ENCODE peak calls at places on chromosomes 6 and 20, in four cellular contexts. D, G, L and I are unnamed samples.

GRCh38 chr6:42321976-42322375 is 104.3 kb upstream of the MRPS10 start:
- DNase-seq in D (no peak), G (no peak), L (no peak), I (no peak)

GRCh38 chr20:51402201-51402600 is 140.3 kb downstream of the NFATC2 start:
- DNase-seq in D (no peak), G (no peak), L (no peak), I (no peak)

GRCh38 chr6:167116109-167116837 is 6.6 kb upstream of the CCR6 start:
- DNase-seq in D (no peak), G (peak), L (no peak), I (no peak)

GRCh38 chr20:63958471-63958870 is 2.3 kb upstream of the UCKL1 start:
- DNase-seq in D (no peak), G (no peak), L (no peak), I (no peak)

GRCh38 chr6:87483929-87484328 is 11.2 kb downstream of the SLC35A1 start:
- DNase-seq in D (no peak), G (peak), L (peak), I (peak)

GRCh38 chr6:117317261-117317660 is 51.9 kb downstream of the VGLL2 start:
- DNase-seq in D (no peak), G (no peak), L (no peak), I (no peak)

GRCh38 chr6:4381379-4381778 is 246.0 kb upstream of the ECI2 start:
- DNase-seq in D (peak), G (no peak), L (no peak), I (no peak)

GRCh38 chr20:51439160-51439689 is 103.3 kb downstream of the NFATC2 start:
- DNase-seq in D (no peak), G (no peak), L (no peak), I (no peak)

GRCh38 chr6:56724455-56724854 is 81.8 kb upstream of the DST start:
- DNase-seq in D (no peak), G (no peak), L (no peak), I (no peak)

DNA sequence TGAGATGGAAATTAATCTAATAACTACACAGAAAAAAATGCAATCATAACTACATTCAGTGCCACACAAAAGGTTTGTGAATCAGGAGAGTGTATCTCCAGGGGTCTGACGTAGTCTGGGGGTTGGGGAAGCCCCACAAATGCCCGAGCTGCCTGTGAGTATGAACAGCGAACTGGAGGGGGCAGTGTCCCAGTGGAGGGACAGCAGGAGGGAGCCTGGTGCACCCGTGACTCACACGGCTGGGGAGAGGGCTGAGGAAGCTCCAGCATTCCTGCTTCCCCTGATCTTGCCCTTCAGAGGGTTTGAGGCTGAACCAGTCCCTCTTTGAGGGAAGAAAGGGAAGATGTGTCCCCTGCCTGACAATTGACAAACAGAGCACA is 78.9 kb downstream of the CDH26 start:
- DNase-seq in D (no peak), G (no peak), L (no peak), I (no peak)
- TF ChIP-seq CTCF in D (no peak), G (no peak), L (no peak), I (no peak)

GRCh38 chr20:32995802-32996201 is 8.4 kb downstream of the SUN5 start:
- DNase-seq in D (no peak), G (no peak), L (no peak), I (no peak)
- TF ChIP-seq CTCF in D (no peak), G (no peak), L (peak), I (peak)

GRCh38 chr6:49852975-49853374 is 13.4 kb downstream of the CRISP1 start:
- DNase-seq in D (no peak), G (no peak), L (no peak), I (no peak)

GRCh38 chr6:49847014-49847413 is 19.3 kb downstream of the CRISP1 start:
- DNase-seq in D (no peak), G (no peak), L (no peak), I (no peak)

DNA sequence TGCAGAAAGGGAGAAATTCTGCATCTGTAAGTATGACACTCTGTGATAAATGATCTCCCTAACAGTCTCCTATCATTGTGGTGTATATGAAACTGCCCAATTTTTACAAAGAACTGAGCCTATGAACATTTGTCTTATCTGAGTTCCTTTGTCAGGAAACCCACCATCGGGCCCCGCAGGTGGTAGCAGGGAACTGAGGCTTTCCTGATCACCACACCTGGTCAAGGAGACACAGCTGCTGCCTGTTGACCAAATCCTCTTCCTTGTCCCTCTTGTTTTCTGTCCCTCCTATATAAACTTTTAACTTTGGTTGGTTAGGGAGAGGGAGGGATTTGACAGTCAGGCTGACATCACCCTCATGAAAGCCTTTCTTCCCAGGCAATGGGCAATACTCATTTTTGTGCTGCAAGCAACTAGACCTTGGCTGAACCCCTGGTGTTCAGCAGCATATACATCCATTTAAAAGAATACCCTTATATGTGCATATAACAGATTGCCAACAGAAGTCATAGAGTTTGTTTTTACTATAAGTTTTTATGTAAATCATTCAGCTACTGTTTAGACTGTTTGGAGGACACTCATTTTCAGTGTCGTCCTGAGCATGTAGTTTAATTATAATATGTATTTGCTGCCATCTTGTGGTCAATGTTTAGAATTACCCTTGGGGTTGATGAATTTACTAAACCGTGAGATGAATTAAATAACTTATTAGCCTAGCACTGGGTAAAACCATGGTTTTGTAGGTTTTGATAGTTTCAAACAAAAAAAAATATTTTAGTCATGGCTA is 17.0 kb downstream of the CRISP1 start:
- DNase-seq in D (no peak), G (peak), L (no peak), I (peak)
- TF ChIP-seq CTCF in D (peak), G (peak), L (peak), I (peak)

GRCh38 chr6:26659042-26659359 is 545 bp downstream of the ZNF322 start:
- DNase-seq in D (no peak), G (no peak), L (no peak), I (no peak)

GRCh38 chr6:26657268-26657667 is 2.3 kb downstream of the ZNF322 start:
- DNase-seq in D (no peak), G (no peak), L (no peak), I (no peak)

DNA sequence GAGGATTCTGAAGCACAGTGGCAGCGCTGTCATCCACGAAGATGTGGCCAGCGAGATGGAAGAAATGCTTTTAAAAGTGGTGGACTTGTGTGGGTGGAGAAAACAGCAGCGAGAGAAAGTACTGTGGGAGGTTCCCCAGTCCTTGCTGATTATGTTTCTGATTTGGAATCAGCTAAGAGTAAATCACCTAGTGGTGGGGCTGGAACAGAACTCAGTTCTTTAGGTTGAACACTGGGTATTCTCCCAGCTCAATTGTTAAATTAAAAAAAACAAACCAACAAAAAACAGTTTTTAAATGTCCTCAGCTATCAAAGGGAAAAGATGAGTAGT is 515 bp upstream of the ZNF322 start:
- DNase-seq in D (no peak), G (no peak), L (no peak), I (no peak)
- TF ChIP-seq CTCF in D (no peak), G (peak), L (peak), I (no peak)

GRCh38 chr6:83378621-83379388 is 52.0 kb downstream of the ME1 start:
- DNase-seq in D (no peak), G (no peak), L (no peak), I (no peak)
- TF ChIP-seq CTCF in D (no peak), G (no peak), L (no peak), I (no peak)

DNA sequence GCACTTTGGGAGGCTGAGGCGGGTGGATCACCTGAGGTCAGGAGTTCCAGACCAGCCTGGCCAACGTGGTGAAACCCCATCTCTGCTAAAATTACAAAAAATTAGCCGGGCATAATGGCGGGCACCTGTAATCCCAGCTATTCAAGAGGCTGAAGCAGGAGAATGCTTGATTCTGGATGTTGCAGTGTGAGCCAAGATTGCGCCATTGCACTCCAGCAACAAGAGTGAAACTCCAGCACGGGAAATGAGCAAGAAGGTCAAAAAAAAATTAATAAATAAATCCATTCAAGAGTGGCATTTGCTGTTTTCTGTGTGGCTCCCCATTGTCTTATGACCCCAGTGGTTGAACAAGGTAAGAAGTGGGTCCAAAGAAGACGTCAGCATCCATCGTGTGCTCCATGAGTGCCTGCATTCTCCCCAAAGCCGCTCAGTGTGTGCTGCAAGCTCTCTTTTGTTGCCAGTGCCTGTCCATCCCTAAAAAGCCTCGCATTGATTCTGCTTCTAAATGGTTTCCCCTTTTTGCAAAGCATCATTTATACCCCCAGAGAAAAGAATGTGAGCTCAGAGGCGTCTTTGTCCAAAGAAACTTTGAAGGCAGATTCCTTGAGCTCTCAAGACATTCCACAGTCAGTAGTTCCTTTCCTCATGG is 38.8 kb upstream of the MAP3K4 start:
- DNase-seq in D (no peak), G (no peak), L (peak), I (no peak)
- TF ChIP-seq CTCF in D (no peak), G (no peak), L (no peak), I (no peak)

GRCh38 chr20:48826883-48827771 is 672 bp downstream of the PREX1 start:
- DNase-seq in D (no peak), G (peak), L (peak), I (peak)

GRCh38 chr20:48826064-48826463 is 1.7 kb downstream of the PREX1 start:
- DNase-seq in D (no peak), G (no peak), L (no peak), I (no peak)

GRCh38 chr20:48829940-48830339 is 2.1 kb upstream of the PREX1 start:
- DNase-seq in D (no peak), G (no peak), L (no peak), I (no peak)

GRCh38 chr20:48828734-48829460 is 1.1 kb upstream of the PREX1 start:
- DNase-seq in D (no peak), G (peak), L (no peak), I (no peak)

GRCh38 chr20:48827880-48828733 is at the start of gene PREX1:
- DNase-seq in D (peak), G (peak), L (peak), I (peak)
- TF ChIP-seq CTCF in D (peak), G (no peak), L (no peak), I (no peak)

GRCh38 chr6:121354764-121355163 is 20.5 kb upstream of the TBC1D32 start:
- DNase-seq in D (no peak), G (no peak), L (no peak), I (no peak)
- TF ChIP-seq CTCF in D (no peak), G (peak), L (peak), I (peak)

GRCh38 chr6:122207794-122208193 is 191.7 kb upstream of the HSF2 start:
- DNase-seq in D (no peak), G (no peak), L (no peak), I (no peak)

GRCh38 chr6:122207061-122207460 is 192.4 kb upstream of the HSF2 start:
- DNase-seq in D (no peak), G (no peak), L (no peak), I (no peak)

GRCh38 chr6:122198922-122199321 is 200.5 kb upstream of the HSF2 start:
- DNase-seq in D (no peak), G (no peak), L (no peak), I (no peak)

GRCh38 chr6:122200441-122200840 is 199.0 kb upstream of the HSF2 start:
- DNase-seq in D (no peak), G (no peak), L (no peak), I (no peak)

GRCh38 chr6:122202576-122203137 is 196.8 kb upstream of the HSF2 start:
- DNase-seq in D (no peak), G (no peak), L (no peak), I (no peak)
- TF ChIP-seq CTCF in D (no peak), G (no peak), L (no peak), I (no peak)

GRCh38 chr20:32661820-32662528 is 11.8 kb downstream of the C20orf203 start:
- DNase-seq in D (no peak), G (no peak), L (no peak), I (no peak)
- TF ChIP-seq CTCF in D (no peak), G (no peak), L (no peak), I (no peak)